ENCODE peak calls at places on chromosomes 12 and 14, in six cellular contexts. E is PC-9, U is cardiac septum, R is AG08395, P is frontal cortex, W is testis. D is an unnamed sample.

GRCh38 chr12:28869197-28869596 is 279.9 kb upstream of the FAR2 start:
- DNase-seq in U (no peak), E (no peak), W (no peak), R (no peak), P (no peak), D (peak)

GRCh38 chr14:65259000-65259399 is 153.5 kb upstream of the FUT8 start:
- DNase-seq in P (no peak), W (no peak), R (no peak), E (no peak), U (no peak), D (no peak)

GRCh38 chr14:102500190-102500661 is 9.3 kb downstream of the ANKRD9 start:
- DNase-seq in R (peak), E (no peak), U (no peak), W (peak), P (peak), D (peak)

GRCh38 chr14:67285876-67286452 is 44.7 kb downstream of the PALS1 start:
- DNase-seq in R (peak), W (no peak), U (no peak), P (no peak), E (peak), D (peak)

GRCh38 chr12:48882325-48882687 is 16.6 kb upstream of the RND1 start:
- DNase-seq in R (peak), P (no peak), E (peak), U (peak), W (peak), D (no peak)

GRCh38 chr14:105145381-105146180 is 23.0 kb downstream of the JAG2 start:
- DNase-seq in E (no peak), W (no peak), P (peak), U (no peak), R (no peak), D (no peak)

GRCh38 chr12:92546259-92546825 is 156.4 kb upstream of the PLEKHG7 start:
- DNase-seq in W (no peak), E (no peak), R (no peak), U (no peak), P (no peak), D (no peak)

GRCh38 chr12:102634216-102634615 is 153.9 kb upstream of the IGF1 start:
- DNase-seq in P (no peak), R (peak), U (no peak), E (no peak), W (no peak), D (peak)

GRCh38 chr12:54364413-54364812 is at the start of gene GPR84:
- DNase-seq in U (no peak), P (no peak), E (no peak), R (no peak), W (no peak), D (no peak)

GRCh38 chr12:15856097-15856982 is 25.8 kb upstream of the STRAP start:
- DNase-seq in U (no peak), P (peak), W (peak), E (peak), R (peak), D (peak)

GRCh38 chr14:93304771-93305170 is 28.1 kb downstream of the BTBD7 start:
- DNase-seq in U (no peak), W (no peak), P (no peak), E (no peak), R (peak), D (no peak)

GRCh38 chr14:67636361-67636919 is 16.7 kb downstream of the ARG2 start:
- DNase-seq in E (no peak), P (no peak), W (no peak), U (no peak), R (no peak), D (no peak)

GRCh38 chr12:44835641-44836379 is 40.3 kb downstream of the NELL2 start:
- DNase-seq in E (no peak), R (no peak), U (no peak), W (no peak), P (no peak), D (no peak)

GRCh38 chr12:127273621-127274020 is 993.3 kb upstream of the TMEM132C start:
- DNase-seq in E (no peak), U (no peak), R (no peak), W (no peak), P (no peak), D (no peak)

GRCh38 chr12:115895247-115895646 is 382.2 kb downstream of the MED13L start:
- DNase-seq in W (no peak), R (peak), E (no peak), U (no peak), P (no peak), D (no peak)

GRCh38 chr14:61101803-61102548 is 120.9 kb downstream of the SLC38A6 start:
- DNase-seq in U (no peak), W (no peak), P (no peak), E (peak), R (peak), D (no peak)

GRCh38 chr12:7940906-7941305 is 4.9 kb upstream of the SLC2A3 start:
- DNase-seq in E (peak), P (no peak), W (no peak), R (no peak), U (no peak), D (no peak)

GRCh38 chr12:54159140-54159539 is 29.6 kb downstream of the SMUG1 start:
- DNase-seq in W (peak), E (no peak), R (peak), P (no peak), U (no peak), D (no peak)

GRCh38 chr12:22437031-22437806 is 102.7 kb upstream of the ST8SIA1 start:
- DNase-seq in U (no peak), W (no peak), P (no peak), R (no peak), E (peak), D (no peak)

GRCh38 chr12:68665016-68665569 is 21.7 kb upstream of the NUP107 start:
- DNase-seq in P (no peak), E (no peak), W (no peak), R (no peak), U (no peak), D (no peak)

GRCh38 chr14:72812292-72812851 is 81.5 kb downstream of the DPF3 start:
- DNase-seq in U (peak), E (no peak), P (no peak), R (no peak), W (no peak), D (no peak)

GRCh38 chr14:100118377-100119011 is 41.0 kb downstream of the DEGS2 start:
- DNase-seq in E (no peak), R (no peak), U (no peak), W (no peak), P (no peak), D (no peak)

GRCh38 chr14:95681153-95681552 is 5.1 kb upstream of the TCL1B start:
- DNase-seq in U (no peak), R (no peak), E (no peak), P (no peak), W (peak), D (no peak)

GRCh38 chr14:23430016-23430732 is 5.3 kb downstream of the MYH7 start:
- DNase-seq in P (no peak), W (no peak), U (peak), E (no peak), R (no peak), D (no peak)

GRCh38 chr12:70609739-70610491 is 27.3 kb downstream of the PTPRB start:
- DNase-seq in E (no peak), U (peak), R (peak), W (peak), P (no peak), D (no peak)

GRCh38 chr12:104668274-104668718 is 211.5 kb downstream of the CHST11 start:
- DNase-seq in W (peak), R (no peak), U (no peak), P (no peak), E (no peak), D (no peak)

GRCh38 chr14:22656945-22657711 is 13.0 kb upstream of the OR6J1 start:
- DNase-seq in P (no peak), U (no peak), W (peak), R (no peak), E (no peak), D (no peak)

D was measured in GM04504.